ENCODE peak calls at places on chromosome 3, in five cellular contexts. H, B, M, S and P are unnamed samples.

GRCh38 chr3:185831195-185831594 is 6.4 kb upstream of the IGF2BP2 start:
- DNase-seq in B (no peak), H (no peak), S (no peak), M (no peak), P (no peak)

GRCh38 chr3:149999421-149999820 is 28.7 kb upstream of the PFN2 start:
- DNase-seq in H (no peak), M (no peak), S (no peak), B (no peak), P (no peak)

GRCh38 chr3:32990116-32990515 is 38.7 kb downstream of the CCR4 start:
- DNase-seq in B (peak), S (no peak), H (no peak), M (no peak), P (no peak)

GRCh38 chr3:144362126-144362525 is 390.5 kb downstream of the DIPK2A start:
- DNase-seq in H (no peak), B (peak), S (no peak), M (no peak), P (no peak)

GRCh38 chr3:161914703-161915102 is 418.1 kb downstream of the OTOL1 start:
- DNase-seq in B (no peak), M (peak), S (peak), H (peak), P (peak)

GRCh38 chr3:195080571-195081141 is 190.3 kb downstream of the XXYLT1 start:
- DNase-seq in S (no peak), M (no peak), B (no peak), H (no peak), P (no peak)

GRCh38 chr3:128188958-128189357 is 35.7 kb downstream of the EEFSEC start:
- DNase-seq in H (no peak), M (no peak), S (no peak), B (no peak), P (no peak)

GRCh38 chr3:195616681-195617080 is 32.9 kb upstream of the APOD start:
- DNase-seq in S (no peak), H (no peak), M (no peak), B (no peak), P (no peak)

GRCh38 chr3:33645060-33645841 is 72.8 kb downstream of the CLASP2 start:
- DNase-seq in H (no peak), S (no peak), B (peak), M (peak), P (no peak)

GRCh38 chr3:194404365-194405140 is 5.5 kb upstream of the GP5 start:
- DNase-seq in H (peak), B (peak), M (peak), S (peak), P (peak)

GRCh38 chr3:2923390-2923789 is 186.8 kb downstream of the IL5RA start:
- DNase-seq in B (peak), M (no peak), S (peak), H (no peak), P (no peak)

GRCh38 chr3:43512749-43513404 is 108.9 kb downstream of the ANO10 start:
- DNase-seq in M (peak), S (no peak), H (no peak), B (peak), P (no peak)

GRCh38 chr3:149473314-149473990 is 1.0 kb upstream of the TM4SF4 start:
- DNase-seq in M (peak), B (peak), H (no peak), S (peak), P (peak)

GRCh38 chr3:49029563-49029884 is 326 bp upstream of the IMPDH2 start:
- DNase-seq in B (no peak), S (no peak), M (no peak), H (no peak), P (no peak)
- H3K4me3 ChIP-seq in B (peak), S (no peak), M (no peak), H (peak), P (peak)

GRCh38 chr3:45110185-45110833 is 35.9 kb downstream of the CDCP1 start:
- DNase-seq in S (peak), B (no peak), H (no peak), M (no peak), P (peak)
- H3K4me3 ChIP-seq in S (peak), B (no peak), H (no peak), M (no peak), P (no peak)

GRCh38 chr3:35528728-35529127 is 110.6 kb upstream of the ARPP21 start:
- DNase-seq in S (no peak), B (no peak), M (no peak), H (no peak), P (no peak)
- H3K4me3 ChIP-seq in S (no peak), B (no peak), M (no peak), H (no peak), P (no peak)

DNA sequence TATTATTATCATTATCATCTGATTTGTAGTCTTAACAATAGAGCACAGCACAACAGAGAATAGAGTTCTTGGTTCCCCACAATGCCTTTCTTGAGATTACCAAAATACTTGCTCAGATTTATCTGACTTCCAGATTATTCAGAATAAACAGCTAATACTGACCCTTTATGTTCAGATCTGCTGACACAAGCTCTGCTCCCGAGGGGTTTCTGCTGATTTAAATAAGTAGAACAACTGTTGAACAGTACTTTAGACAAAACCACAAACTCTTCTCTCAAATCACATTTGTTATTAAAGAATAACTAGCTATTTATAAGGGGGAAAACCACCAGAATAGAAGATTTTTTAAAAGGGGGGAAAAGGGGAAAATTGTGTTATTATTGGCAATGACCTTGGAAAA is 380.2 kb upstream of the ATP11B start:
- DNase-seq in H (no peak), S (no peak), M (no peak), B (no peak), P (no peak)
- H3K4me3 ChIP-seq in H (no peak), S (no peak), M (no peak), B (no peak), P (no peak)

GRCh38 chr3:171574556-171575240 is 114.5 kb upstream of the TNIK start:
- DNase-seq in S (no peak), H (no peak), B (no peak), M (no peak), P (no peak)
- H3K4me3 ChIP-seq in S (no peak), H (no peak), B (no peak), M (no peak), P (no peak)

GRCh38 chr3:47425383-47425778 is 44.6 kb downstream of the PTPN23 start:
- DNase-seq in S (no peak), H (no peak), M (no peak), B (no peak), P (no peak)
- H3K4me3 ChIP-seq in S (no peak), H (no peak), M (no peak), B (no peak), P (no peak)

DNA sequence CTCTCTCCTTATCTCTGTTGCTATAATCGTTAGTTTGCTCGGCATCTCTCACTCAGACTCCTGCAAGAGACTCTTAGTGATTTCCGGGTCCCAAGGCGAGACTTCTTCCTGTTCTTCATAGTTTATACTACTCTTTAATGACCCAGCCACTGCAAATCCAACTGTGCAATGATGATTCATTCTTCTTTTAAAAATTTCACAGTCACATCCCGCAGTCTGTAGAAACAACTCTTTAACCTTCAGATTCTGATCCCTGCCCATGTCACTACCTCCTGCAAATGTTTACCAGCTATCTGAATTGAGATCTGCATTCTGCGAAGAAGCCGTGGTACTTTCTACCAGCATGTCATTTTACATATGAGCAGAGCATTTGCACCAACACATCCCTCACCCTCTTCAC is 2.8 kb upstream of the VGLL3 start:
- DNase-seq in S (no peak), M (peak), B (peak), H (no peak), P (no peak)
- H3K4me3 ChIP-seq in S (no peak), M (peak), B (no peak), H (no peak), P (no peak)

DNA sequence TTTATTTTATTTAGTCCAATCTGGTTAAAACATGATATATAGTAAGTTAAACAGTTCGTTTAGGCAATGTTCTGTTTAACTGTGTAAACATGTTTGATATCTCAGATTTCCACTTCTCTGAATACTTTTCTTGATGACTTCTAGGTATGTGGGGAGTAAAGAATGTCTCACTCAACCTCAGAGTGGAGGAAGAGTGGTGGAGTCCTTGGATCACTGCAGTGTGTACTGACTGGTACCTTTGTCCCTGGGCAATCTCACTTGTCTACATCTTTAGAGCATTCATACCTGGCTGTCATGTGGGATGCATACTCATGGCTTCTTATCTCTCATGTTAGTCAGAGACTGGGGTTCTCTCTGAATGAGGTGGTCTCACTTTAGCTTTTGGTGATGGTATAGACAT is 15.6 kb downstream of the GADL1 start:
- DNase-seq in S (no peak), M (no peak), B (no peak), H (no peak), P (no peak)
- H3K4me3 ChIP-seq in S (no peak), M (no peak), B (no peak), H (no peak), P (no peak)